ENCODE peak calls at places on chromosomes 3 and 15, in five cellular contexts. Q is activated CD8-positive, alpha-beta memory T cell treated with anti-CD3 and anti-CD28 coated beads for 4 hours; I is NCI-H1105; O is AG04449; Z is right cardiac atrium. T is an unnamed sample.

GRCh38 chr3:148309390-148310035 is 388.2 kb upstream of the AGTR1 start:
- DNase-seq in Q (no peak), I (peak; percentile 31), O (no peak), Z (no peak), T (no peak)

GRCh38 chr3:52429779-52430415 is 15.0 kb downstream of the SEMA3G start:
- DNase-seq in Q (no peak), I (no peak), O (no peak), Z (peak; percentile 46), T (no peak)

GRCh38 chr15:62509395-62509973 is 344.4 kb upstream of the C2CD4B start:
- DNase-seq in Q (no peak), I (no peak), O (no peak), Z (no peak), T (no peak)

GRCh38 chr3:4976109-4976508 is 3.1 kb upstream of the BHLHE40 start:
- DNase-seq in Q (no peak), I (peak; percentile 3), O (no peak), Z (peak; percentile 65), T (no peak)

GRCh38 chr3:69094467-69095205 is 9.9 kb downstream of the ARL6IP5 start:
- DNase-seq in Q (no peak), I (no peak), O (no peak), Z (no peak), T (no peak)

GRCh38 chr15:38651328-38652038 is 86.9 kb upstream of the RASGRP1 start:
- DNase-seq in Q (peak; percentile 28), I (no peak), O (no peak), Z (no peak), T (no peak)

GRCh38 chr3:5185093-5185673 is 2.3 kb upstream of the EDEM1 start:
- DNase-seq in Q (no peak), I (no peak), O (no peak), Z (no peak), T (no peak)

GRCh38 chr3:59884409-59884808 is 834.6 kb upstream of the CFAP20DC start:
- DNase-seq in Q (no peak), I (no peak), O (no peak), Z (no peak), T (no peak)

GRCh38 chr3:114213669-114214541 is 23.5 kb downstream of the ZNF80 start:
- DNase-seq in Q (peak; percentile 77), I (no peak), O (peak; percentile 33), Z (no peak), T (no peak)

GRCh38 chr3:138049157-138049919 is 39.4 kb downstream of the CLDN18 start:
- DNase-seq in Q (no peak), I (no peak), O (peak; percentile 72), Z (no peak), T (no peak)

GRCh38 chr15:90058308-90058707 is 44.0 kb downstream of the IDH2 start:
- DNase-seq in Q (no peak), I (no peak), O (no peak), Z (no peak), T (no peak)

GRCh38 chr3:157100997-157101396 is 59.0 kb downstream of the CCNL1 start:
- DNase-seq in Q (no peak), I (no peak), O (no peak), Z (no peak), T (no peak)

GRCh38 chr15:29695486-29696167 is 126.6 kb downstream of the TJP1 start:
- DNase-seq in Q (no peak), I (no peak), O (no peak), Z (no peak), T (no peak)

T was measured in chondrocyte.